ENCODE peak calls at places on chromosomes 16 and 17, in four cellular contexts. H is H9, K is IMR-90, V is mesenchymal stem cell. C is an unnamed sample. For H3K79me1, the result is how much of the 10 kb centered on the place peaks cover.

GRCh38 chr16:85602831-85603755 is 10.0 kb upstream of the GSE1 start:
- DNase-seq in H (no peak), K (no peak), V (peak), C (no peak)

GRCh38 chr16:53849585-53849984 is 145.6 kb downstream of the FTO start:
- DNase-seq in H (no peak), K (no peak), V (no peak), C (no peak)

GRCh38 chr16:9135797-9136196 is 44.4 kb downstream of the HAPSTR1 start:
- DNase-seq in H (no peak), K (no peak), V (no peak), C (no peak)

GRCh38 chr16:82580293-82580900 is 46.4 kb upstream of the CDH13 start:
- DNase-seq in H (no peak), K (no peak), V (no peak), C (peak)

GRCh38 chr16:90035902-90036301 is 16.6 kb upstream of the DBNDD1 start:
- DNase-seq in H (no peak), K (no peak), V (no peak), C (peak)

GRCh38 chr17:65660947-65661346 is 99.5 kb upstream of the AXIN2 start:
- DNase-seq in H (no peak), K (peak), V (peak), C (no peak)

GRCh38 chr17:17877548-17878358 is 41.0 kb upstream of the SREBF1 start:
- DNase-seq in H (peak), K (peak), V (peak), C (peak)

GRCh38 chr17:16406742-16407674 is 8.4 kb upstream of the TRPV2 start:
- DNase-seq in H (peak), K (no peak), V (peak), C (peak)

GRCh38 chr16:22123146-22123545 is 30.8 kb downstream of the VWA3A start:
- DNase-seq in H (no peak), K (no peak), V (no peak), C (peak)

GRCh38 chr16:66007717-66008116 is 358.8 kb upstream of the CDH5 start:
- DNase-seq in H (no peak), K (peak), V (peak), C (no peak)

GRCh38 chr16:66728117-66728787 is 23.2 kb downstream of the DYNC1LI2 start:
- DNase-seq in H (no peak), K (peak), V (peak), C (peak)

GRCh38 chr17:82238562-82239201 is 9.8 kb downstream of the SLC16A3 start:
- DNase-seq in H (no peak), K (peak), V (no peak), C (no peak)

GRCh38 chr16:57186630-57187507 is 740 bp downstream of the RSPRY1 start:
- DNase-seq in H (peak), K (no peak), V (peak), C (peak)

GRCh38 chr16:11136600-11136999 is 119.4 kb downstream of the SOCS1 start:
- DNase-seq in H (peak), K (no peak), V (peak), C (no peak)

GRCh38 chr17:80475949-80476876 is at the start of gene NPTX1:
- DNase-seq in H (no peak), K (no peak), V (no peak), C (no peak)

GRCh38 chr17:45852535-45853297 is 8.0 kb downstream of the SPPL2C start:
- DNase-seq in H (peak), K (peak), V (peak), C (peak)

GRCh38 chr17:2398188-2398587 is 2.7 kb downstream of the MNT start:
- DNase-seq in H (no peak), K (no peak), V (no peak), C (no peak)
- H3K18ac ChIP-seq in H (peak), K (no peak), V (peak), C (no peak)

GRCh38 chr17:40464392-40464855 is 21.2 kb downstream of the IGFBP4 start:
- DNase-seq in H (no peak), K (no peak), V (no peak), C (no peak)
- H3K4ac ChIP-seq in H (no peak), K (no peak), V (no peak), C (no peak)

DNA sequence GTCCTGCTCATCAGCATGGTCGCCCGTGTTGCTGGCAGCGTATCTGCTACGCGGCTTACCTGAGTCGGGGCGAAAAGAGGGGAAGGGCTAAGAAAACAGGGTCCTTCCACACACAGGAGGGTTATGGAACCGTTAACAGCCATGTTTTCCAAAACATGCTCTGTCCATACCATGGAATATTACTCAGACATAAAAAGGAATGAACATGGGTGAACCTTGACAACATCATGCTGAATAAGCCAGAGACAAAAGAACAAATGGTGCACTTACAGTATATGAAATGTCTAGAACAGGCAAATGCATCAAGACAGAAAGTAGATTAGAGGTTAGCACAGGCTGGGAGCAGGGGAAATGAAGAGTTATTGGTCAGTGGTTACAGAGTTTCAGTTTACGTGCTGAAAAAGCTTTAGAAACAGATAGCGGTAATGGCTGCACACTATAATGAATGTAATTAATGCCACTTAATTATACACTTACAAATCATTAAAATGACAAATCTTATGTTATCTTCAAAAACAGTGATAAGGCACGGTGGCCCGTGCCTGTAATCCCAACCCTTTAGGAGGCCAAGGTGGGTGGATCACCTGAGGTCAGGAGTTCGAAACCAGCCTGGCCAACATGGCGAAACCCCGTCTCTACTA is 7.8 kb downstream of the NPRL3 start:
- DNase-seq in H (no peak), K (no peak), V (no peak), C (no peak)
- H3K79me1 ChIP-seq in H (under half), K (half or more), V (under half), C (under half)

GRCh38 chr16:55505333-55506015 is 3.4 kb upstream of the LPCAT2 start:
- DNase-seq in H (peak), K (no peak), V (no peak), C (no peak)

GRCh38 chr16:55501549-55502322 is 7.1 kb upstream of the LPCAT2 start:
- DNase-seq in H (peak), K (no peak), V (peak), C (peak)

GRCh38 chr16:55506083-55506482 is 2.8 kb upstream of the LPCAT2 start:
- DNase-seq in H (no peak), K (no peak), V (no peak), C (no peak)

GRCh38 chr16:55502801-55503366 is 6.0 kb upstream of the LPCAT2 start:
- DNase-seq in H (peak), K (peak), V (peak), C (no peak)

DNA sequence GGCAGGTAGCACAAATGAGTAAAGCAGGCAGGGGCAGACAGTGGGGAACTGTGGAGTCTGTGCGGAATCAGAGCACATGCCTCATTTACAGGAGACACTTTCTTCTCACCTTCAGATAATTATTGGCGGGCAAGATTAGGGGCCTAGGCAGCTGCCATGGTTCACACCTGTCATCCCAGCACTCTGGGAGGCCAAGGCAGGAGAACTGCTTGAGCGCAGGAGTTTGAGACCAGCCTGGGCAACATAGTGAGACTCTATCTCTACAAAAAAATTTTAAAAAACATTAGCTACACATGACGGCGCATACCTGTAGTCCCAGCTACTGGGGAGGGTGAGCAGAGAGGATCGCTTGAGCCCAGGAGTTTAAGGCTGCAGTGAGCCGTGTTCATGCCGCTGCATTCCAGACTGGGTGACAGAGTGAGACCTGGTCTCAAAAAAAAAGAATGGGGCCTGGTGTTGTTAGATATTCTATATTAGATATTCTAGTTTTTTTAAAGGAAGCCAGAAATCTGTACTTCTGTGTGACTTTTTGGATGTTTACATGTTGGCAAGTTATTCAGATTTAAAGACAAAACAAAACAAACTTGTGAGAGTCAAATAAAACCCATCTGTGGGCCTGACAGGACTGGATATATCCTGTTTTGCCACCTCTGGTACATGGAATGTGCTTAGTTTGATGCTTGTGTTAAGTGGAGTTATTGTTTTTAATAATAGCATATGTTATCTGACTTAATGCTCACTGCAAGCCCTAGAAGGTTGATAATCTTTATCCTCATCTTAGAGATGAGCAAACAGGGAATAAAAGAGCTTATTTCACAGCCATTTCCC is 4.9 kb upstream of the LPCAT2 start:
- DNase-seq in H (no peak), K (no peak), V (no peak), C (no peak)
- H3K18ac ChIP-seq in H (no peak), K (no peak), V (peak), C (no peak)

GRCh38 chr17:3808701-3809100 is 7.7 kb upstream of the ITGAE start:
- DNase-seq in H (no peak), K (no peak), V (no peak), C (no peak)
- H3K4ac ChIP-seq in H (no peak), K (no peak), V (no peak), C (no peak)

DNA sequence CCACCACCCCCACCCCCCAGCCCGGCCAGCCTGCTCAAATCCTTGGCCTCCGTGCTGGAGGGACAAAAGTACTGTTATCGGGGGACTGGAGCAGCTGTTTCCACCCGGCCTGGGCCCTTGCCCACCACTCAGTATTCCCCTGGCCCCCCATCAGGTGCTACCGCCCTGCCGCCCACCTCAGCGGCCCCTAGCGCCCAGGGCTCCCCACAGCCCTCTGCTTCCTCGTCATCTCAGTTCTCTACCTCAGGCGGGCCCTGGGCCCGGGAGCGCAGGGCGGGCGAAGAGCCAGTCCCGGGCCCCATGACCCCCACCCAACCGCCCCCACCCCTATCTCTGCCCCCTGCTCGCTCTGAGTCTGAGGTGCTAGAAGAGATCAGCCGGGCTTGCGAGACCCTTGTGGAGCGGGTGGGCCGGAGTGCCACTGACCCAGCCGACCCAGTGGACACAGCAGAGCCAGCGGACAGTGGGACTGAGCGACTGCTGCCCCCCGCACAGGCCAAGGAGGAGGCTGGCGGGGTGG is 6.1 kb upstream of the TMEM88 start:
- DNase-seq in H (no peak), K (no peak), V (no peak), C (no peak)
- H3K79me1 ChIP-seq in H (under half), K (under half), V (under half), C (under half)

DNA sequence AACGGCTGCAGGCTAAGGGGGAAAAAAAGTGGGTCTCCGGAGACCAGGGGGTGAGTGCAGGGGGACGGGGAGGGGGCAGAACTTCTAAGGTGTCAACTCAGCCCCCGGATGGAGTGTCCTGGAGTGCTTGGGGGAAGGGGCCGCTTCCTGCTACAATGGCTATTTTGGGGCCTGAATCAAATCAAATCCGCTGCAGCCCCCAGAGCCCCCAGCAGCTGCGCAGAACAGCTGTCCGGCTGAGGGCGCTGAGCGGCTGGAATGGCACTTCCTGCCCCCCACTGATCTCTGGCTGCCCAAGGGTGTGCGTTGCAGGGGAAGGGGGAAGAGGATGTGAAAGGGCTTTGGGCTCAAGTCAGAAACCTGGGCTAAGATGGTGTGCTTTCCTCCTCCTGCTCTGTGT is 24.2 kb upstream of the PHB1 start:
- DNase-seq in H (peak), K (no peak), V (no peak), C (no peak)
- H3K18ac ChIP-seq in H (no peak), K (no peak), V (peak), C (peak)

GRCh38 chr16:28294201-28294600 is 1.9 kb downstream of the SBK1 start:
- DNase-seq in H (no peak), K (no peak), V (no peak), C (no peak)

GRCh38 chr16:28292731-28293588 is 635 bp downstream of the SBK1 start:
- DNase-seq in H (peak), K (no peak), V (no peak), C (peak)

GRCh38 chr16:28291651-28292626 is at the start of gene SBK1:
- DNase-seq in H (peak), K (peak), V (peak), C (peak)

GRCh38 chr16:28295213-28295612 is 2.9 kb downstream of the SBK1 start:
- DNase-seq in H (no peak), K (no peak), V (no peak), C (no peak)

DNA sequence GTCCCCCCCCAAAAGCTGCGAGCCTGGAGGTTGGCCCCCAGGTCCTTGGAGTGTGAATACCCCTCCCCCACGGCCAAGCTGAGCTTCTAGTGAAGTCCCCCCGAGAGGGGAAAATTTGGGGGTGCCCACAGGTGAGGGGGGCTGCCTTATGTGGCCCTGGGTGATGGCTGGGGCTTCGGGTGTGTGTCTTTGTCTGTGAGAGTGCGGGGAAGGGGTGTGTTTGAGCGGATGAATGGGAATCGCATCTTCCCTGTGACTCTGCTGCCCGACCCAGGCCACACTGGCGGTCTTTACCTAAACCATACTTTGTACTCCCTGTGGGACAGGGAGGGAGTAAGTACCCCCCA is 1.2 kb downstream of the SBK1 start:
- DNase-seq in H (no peak), K (no peak), V (no peak), C (no peak)
- H3K4ac ChIP-seq in H (no peak), K (no peak), V (no peak), C (peak)